ENCODE peak calls at places on chromosomes 7 and 10, in ten cellular contexts. One of them, this sample, is unnamed.

GRCh38 chr10:104061196-104061595 is 24.5 kb downstream of the COL17A1 start:
- DNase-seq in spleen: no peak
- DNase-seq in tibial nerve: no peak
- DNase-seq in kidney epithelial cell: no peak
- DNase-seq in Peyer's patch: no peak
- DNase-seq in transverse colon: no peak
- DNase-seq in gastrocnemius medialis: no peak
- DNase-seq in MM.1S: no peak
- DNase-seq in thoracic aorta: no peak
- DNase-seq in left lung: no peak
- DNase-seq in this sample: no peak

GRCh38 chr10:43203491-43204393 is 63.1 kb downstream of the RASGEF1A start:
- DNase-seq in spleen: peak; percentile 85
- DNase-seq in transverse colon: no peak
- DNase-seq in kidney epithelial cell: no peak
- DNase-seq in MM.1S: no peak
- DNase-seq in tibial nerve: no peak
- DNase-seq in thoracic aorta: no peak
- DNase-seq in Peyer's patch: peak; percentile 10
- DNase-seq in left lung: no peak
- DNase-seq in gastrocnemius medialis: no peak
- DNase-seq in this sample: no peak

GRCh38 chr10:62037166-62037831 is 135.8 kb downstream of the ARID5B start:
- DNase-seq in MM.1S: no peak
- DNase-seq in kidney epithelial cell: no peak
- DNase-seq in gastrocnemius medialis: no peak
- DNase-seq in thoracic aorta: no peak
- DNase-seq in tibial nerve: no peak
- DNase-seq in Peyer's patch: no peak
- DNase-seq in transverse colon: no peak
- DNase-seq in spleen: no peak
- DNase-seq in left lung: no peak
- DNase-seq in this sample: peak; percentile 69

GRCh38 chr7:115494529-115495147 is 535.9 kb downstream of the TFEC start:
- DNase-seq in kidney epithelial cell: no peak
- DNase-seq in transverse colon: no peak
- DNase-seq in tibial nerve: no peak
- DNase-seq in Peyer's patch: no peak
- DNase-seq in gastrocnemius medialis: no peak
- DNase-seq in spleen: no peak
- DNase-seq in left lung: no peak
- DNase-seq in MM.1S: no peak
- DNase-seq in thoracic aorta: no peak
- DNase-seq in this sample: peak; percentile 14

GRCh38 chr7:103989200-103989784 is at the start of gene RELN:
- DNase-seq in tibial nerve: no peak
- DNase-seq in transverse colon: no peak
- DNase-seq in Peyer's patch: no peak
- DNase-seq in kidney epithelial cell: no peak
- DNase-seq in MM.1S: peak; percentile 22
- DNase-seq in gastrocnemius medialis: no peak
- DNase-seq in thoracic aorta: no peak
- DNase-seq in spleen: no peak
- DNase-seq in left lung: no peak
- DNase-seq in this sample: peak; percentile 69

GRCh38 chr10:109866168-109866994 is 56.9 kb downstream of the XPNPEP1 start:
- DNase-seq in gastrocnemius medialis: no peak
- DNase-seq in tibial nerve: no peak
- DNase-seq in left lung: no peak
- DNase-seq in Peyer's patch: no peak
- DNase-seq in thoracic aorta: no peak
- DNase-seq in spleen: no peak
- DNase-seq in MM.1S: no peak
- DNase-seq in transverse colon: no peak
- DNase-seq in kidney epithelial cell: no peak
- DNase-seq in this sample: peak; percentile 41

GRCh38 chr10:593901-594457 is 95.5 kb downstream of the DIP2C start:
- DNase-seq in Peyer's patch: no peak
- DNase-seq in thoracic aorta: no peak
- DNase-seq in left lung: no peak
- DNase-seq in kidney epithelial cell: no peak
- DNase-seq in transverse colon: no peak
- DNase-seq in spleen: no peak
- DNase-seq in MM.1S: no peak
- DNase-seq in gastrocnemius medialis: no peak
- DNase-seq in tibial nerve: no peak
- DNase-seq in this sample: no peak

GRCh38 chr10:130470973-130471372 is 334.8 kb downstream of the GLRX3 start:
- DNase-seq in transverse colon: no peak
- DNase-seq in gastrocnemius medialis: no peak
- DNase-seq in tibial nerve: no peak
- DNase-seq in Peyer's patch: no peak
- DNase-seq in kidney epithelial cell: no peak
- DNase-seq in left lung: no peak
- DNase-seq in thoracic aorta: no peak
- DNase-seq in spleen: no peak
- DNase-seq in MM.1S: no peak
- DNase-seq in this sample: no peak

GRCh38 chr10:101123815-101124617 is 7.1 kb upstream of the TLX1 start:
- DNase-seq in Peyer's patch: no peak
- DNase-seq in MM.1S: no peak
- DNase-seq in spleen: no peak
- DNase-seq in tibial nerve: no peak
- DNase-seq in gastrocnemius medialis: no peak
- DNase-seq in transverse colon: no peak
- DNase-seq in left lung: no peak
- DNase-seq in thoracic aorta: no peak
- DNase-seq in kidney epithelial cell: no peak
- DNase-seq in this sample: no peak

GRCh38 chr7:140557809-140558518 is 78.7 kb upstream of the MKRN1 start:
- DNase-seq in left lung: no peak
- DNase-seq in spleen: peak; percentile 37
- DNase-seq in tibial nerve: no peak
- DNase-seq in thoracic aorta: no peak
- DNase-seq in transverse colon: no peak
- DNase-seq in MM.1S: no peak
- DNase-seq in Peyer's patch: no peak
- DNase-seq in gastrocnemius medialis: no peak
- DNase-seq in kidney epithelial cell: no peak
- DNase-seq in this sample: no peak

GRCh38 chr7:102416406-102416805 is 17.0 kb upstream of the ORAI2 start:
- DNase-seq in spleen: no peak
- DNase-seq in thoracic aorta: no peak
- DNase-seq in tibial nerve: no peak
- DNase-seq in left lung: no peak
- DNase-seq in MM.1S: no peak
- DNase-seq in gastrocnemius medialis: no peak
- DNase-seq in transverse colon: no peak
- DNase-seq in kidney epithelial cell: no peak
- DNase-seq in Peyer's patch: no peak
- DNase-seq in this sample: no peak

GRCh38 chr7:117110480-117111315 is 157.4 kb downstream of the ST7 start:
- DNase-seq in kidney epithelial cell: no peak
- DNase-seq in spleen: no peak
- DNase-seq in left lung: no peak
- DNase-seq in gastrocnemius medialis: no peak
- DNase-seq in transverse colon: no peak
- DNase-seq in Peyer's patch: no peak
- DNase-seq in tibial nerve: no peak
- DNase-seq in thoracic aorta: no peak
- DNase-seq in MM.1S: peak; percentile 91
- DNase-seq in this sample: peak; percentile 55

GRCh38 chr10:287029-287428 is 151.8 kb downstream of the ZMYND11 start:
- DNase-seq in tibial nerve: no peak
- DNase-seq in kidney epithelial cell: no peak
- DNase-seq in transverse colon: no peak
- DNase-seq in spleen: no peak
- DNase-seq in MM.1S: no peak
- DNase-seq in thoracic aorta: no peak
- DNase-seq in Peyer's patch: no peak
- DNase-seq in left lung: no peak
- DNase-seq in gastrocnemius medialis: no peak
- DNase-seq in this sample: no peak

GRCh38 chr10:128871671-128872231 is 595.3 kb upstream of the MGMT start:
- DNase-seq in Peyer's patch: no peak
- DNase-seq in MM.1S: no peak
- DNase-seq in spleen: no peak
- DNase-seq in left lung: no peak
- DNase-seq in kidney epithelial cell: no peak
- DNase-seq in gastrocnemius medialis: no peak
- DNase-seq in transverse colon: no peak
- DNase-seq in thoracic aorta: no peak
- DNase-seq in tibial nerve: no peak
- DNase-seq in this sample: no peak

GRCh38 chr7:12757443-12757842 is 70.0 kb downstream of the ARL4A start:
- DNase-seq in spleen: no peak
- DNase-seq in gastrocnemius medialis: no peak
- DNase-seq in kidney epithelial cell: no peak
- DNase-seq in MM.1S: no peak
- DNase-seq in tibial nerve: no peak
- DNase-seq in Peyer's patch: no peak
- DNase-seq in thoracic aorta: no peak
- DNase-seq in left lung: no peak
- DNase-seq in transverse colon: no peak
- DNase-seq in this sample: no peak

GRCh38 chr7:17176633-17177032 is 121.8 kb upstream of the AHR start:
- DNase-seq in MM.1S: no peak
- DNase-seq in gastrocnemius medialis: no peak
- DNase-seq in spleen: no peak
- DNase-seq in kidney epithelial cell: no peak
- DNase-seq in thoracic aorta: no peak
- DNase-seq in Peyer's patch: no peak
- DNase-seq in left lung: no peak
- DNase-seq in tibial nerve: no peak
- DNase-seq in transverse colon: no peak
- DNase-seq in this sample: no peak

DNA sequence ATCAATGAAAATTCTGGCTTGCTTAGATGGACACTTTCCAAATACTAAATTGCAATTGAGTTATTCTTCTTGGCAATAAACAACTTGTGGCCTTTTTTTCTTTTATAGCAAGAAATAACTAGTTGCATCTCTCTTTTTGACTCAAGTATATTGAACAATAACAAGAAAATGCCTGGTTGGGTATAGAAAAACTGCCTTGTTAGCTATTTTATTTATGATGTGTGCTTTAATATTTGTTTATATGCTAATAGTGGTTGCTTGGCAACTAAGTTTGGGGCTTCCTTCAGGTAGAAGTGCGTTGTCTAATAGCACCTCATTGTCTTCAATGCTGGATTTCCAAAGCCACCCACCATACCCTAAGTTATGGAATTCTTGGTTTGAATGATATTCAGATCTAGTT is 30.1 kb upstream of the PPP1R3C start:
- DNase-seq in left lung: no peak
- DNase-seq in tibial nerve: no peak
- DNase-seq in gastrocnemius medialis: no peak
- DNase-seq in MM.1S: no peak
- DNase-seq in kidney epithelial cell: no peak
- DNase-seq in Peyer's patch: no peak
- DNase-seq in spleen: no peak
- DNase-seq in thoracic aorta: no peak
- DNase-seq in transverse colon: no peak
- DNase-seq in this sample: no peak
- TF ChIP-seq CTCF in left lung: no peak
- TF ChIP-seq CTCF in tibial nerve: no peak
- TF ChIP-seq CTCF in gastrocnemius medialis: no peak
- TF ChIP-seq CTCF in MM.1S: no peak
- TF ChIP-seq CTCF in kidney epithelial cell: no peak
- TF ChIP-seq CTCF in Peyer's patch: no peak
- TF ChIP-seq CTCF in spleen: no peak
- TF ChIP-seq CTCF in thoracic aorta: no peak
- TF ChIP-seq CTCF in transverse colon: no peak
- TF ChIP-seq CTCF in this sample: no peak

DNA sequence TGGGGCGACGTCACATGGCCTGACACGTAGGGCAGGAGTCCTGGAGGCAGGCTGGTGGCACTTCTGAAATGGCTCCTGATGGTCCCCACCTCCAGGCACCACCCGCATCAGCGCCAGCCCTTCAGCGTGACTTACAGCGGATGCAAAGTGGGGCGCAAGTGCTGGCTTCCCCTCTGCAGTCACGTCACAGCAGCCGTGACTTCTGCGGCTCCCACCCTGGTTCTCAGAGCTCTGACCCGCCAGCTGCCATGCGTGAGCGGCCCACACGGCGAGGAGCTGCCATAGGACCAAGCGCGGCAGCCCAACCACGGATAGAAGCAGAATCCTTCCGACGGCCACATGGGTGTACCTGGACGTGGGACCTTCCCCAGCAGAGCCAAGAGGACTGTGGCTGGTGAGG is 159.0 kb downstream of the ELFN1 start:
- DNase-seq in thoracic aorta: no peak
- DNase-seq in MM.1S: no peak
- DNase-seq in left lung: peak; percentile 24
- DNase-seq in spleen: peak; percentile 64
- DNase-seq in transverse colon: no peak
- DNase-seq in Peyer's patch: no peak
- DNase-seq in tibial nerve: no peak
- DNase-seq in kidney epithelial cell: no peak
- DNase-seq in gastrocnemius medialis: no peak
- DNase-seq in this sample: no peak
- H3K27me3 ChIP-seq in thoracic aorta: no peaks in the 10 kb centered on the region
- H3K27me3 ChIP-seq in MM.1S: no peaks in the 10 kb centered on the region
- H3K27me3 ChIP-seq in left lung: no peaks in the 10 kb centered on the region
- H3K27me3 ChIP-seq in spleen: no peaks in the 10 kb centered on the region
- H3K27me3 ChIP-seq in transverse colon: no peaks in the 10 kb centered on the region
- H3K27me3 ChIP-seq in Peyer's patch: no peaks in the 10 kb centered on the region
- H3K27me3 ChIP-seq in tibial nerve: no peaks in the 10 kb centered on the region
- H3K27me3 ChIP-seq in kidney epithelial cell: no peaks in the 10 kb centered on the region
- H3K27me3 ChIP-seq in gastrocnemius medialis: no peaks in the 10 kb centered on the region
- H3K27me3 ChIP-seq in this sample: no peaks in the 10 kb centered on the region

DNA sequence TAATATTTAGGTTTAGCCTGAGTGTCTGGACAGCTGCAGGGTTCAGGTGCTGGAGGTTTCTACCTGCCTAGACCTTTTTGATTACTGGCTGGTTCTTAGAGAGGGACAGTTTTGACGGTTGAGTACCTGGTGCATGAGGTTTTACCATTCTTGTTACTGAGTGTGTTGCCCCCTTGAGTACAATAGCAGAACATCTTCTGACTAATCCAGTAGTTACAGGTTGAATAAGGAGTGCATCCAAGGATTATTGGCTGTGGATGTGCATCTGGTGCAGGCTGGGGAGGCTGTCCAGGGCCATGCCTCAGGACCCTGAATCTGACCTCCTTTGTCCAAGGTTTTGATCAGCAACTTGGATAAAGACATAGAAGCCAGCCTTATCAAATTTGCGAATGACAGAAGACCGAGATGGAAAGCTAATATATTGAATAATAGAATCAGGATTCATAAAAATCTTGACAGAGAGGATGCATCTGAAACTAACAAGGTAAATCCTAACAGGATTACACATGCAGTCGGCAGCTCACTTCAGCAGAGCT is 23.1 kb downstream of the PLPP4 start:
- DNase-seq in left lung: no peak
- DNase-seq in tibial nerve: peak; percentile 1
- DNase-seq in Peyer's patch: no peak
- DNase-seq in transverse colon: no peak
- DNase-seq in thoracic aorta: no peak
- DNase-seq in MM.1S: peak; percentile 29
- DNase-seq in spleen: no peak
- DNase-seq in gastrocnemius medialis: no peak
- DNase-seq in kidney epithelial cell: no peak
- DNase-seq in this sample: no peak
- TF ChIP-seq CTCF in left lung: no peak
- TF ChIP-seq CTCF in tibial nerve: no peak
- TF ChIP-seq CTCF in Peyer's patch: no peak
- TF ChIP-seq CTCF in transverse colon: no peak
- TF ChIP-seq CTCF in thoracic aorta: no peak
- TF ChIP-seq CTCF in MM.1S: peak; percentile 39
- TF ChIP-seq CTCF in spleen: no peak
- TF ChIP-seq CTCF in gastrocnemius medialis: no peak
- TF ChIP-seq CTCF in kidney epithelial cell: peak; percentile 35
- TF ChIP-seq CTCF in this sample: peak; percentile 17

GRCh38 chr7:137846588-137847417 is at the start of gene DGKI:
- DNase-seq in MM.1S: no peak
- DNase-seq in transverse colon: no peak
- DNase-seq in Peyer's patch: no peak
- DNase-seq in kidney epithelial cell: no peak
- DNase-seq in tibial nerve: no peak
- DNase-seq in spleen: no peak
- DNase-seq in left lung: no peak
- DNase-seq in thoracic aorta: no peak
- DNase-seq in gastrocnemius medialis: no peak
- DNase-seq in this sample: peak; percentile 2
- H3K27me3 ChIP-seq in MM.1S: no peaks in the 10 kb centered on the region
- H3K27me3 ChIP-seq in transverse colon: peaks cover 62% of the 10 kb centered on the region
- H3K27me3 ChIP-seq in Peyer's patch: no peaks in the 10 kb centered on the region
- H3K27me3 ChIP-seq in kidney epithelial cell: peaks cover 18% of the 10 kb centered on the region
- H3K27me3 ChIP-seq in tibial nerve: peaks cover 41% of the 10 kb centered on the region
- H3K27me3 ChIP-seq in spleen: no peaks in the 10 kb centered on the region
- H3K27me3 ChIP-seq in left lung: peaks cover 64% of the 10 kb centered on the region
- H3K27me3 ChIP-seq in thoracic aorta: no peaks in the 10 kb centered on the region
- H3K27me3 ChIP-seq in gastrocnemius medialis: peaks cover 32% of the 10 kb centered on the region
- H3K27me3 ChIP-seq in this sample: peaks cover 82% of the 10 kb centered on the region

This sample was measured in A673.